ENCODE peak calls at places on chromosome 3, in four cellular contexts. R, Q, Z and U are unnamed samples.

GRCh38 chr3:15889936-15890335 is 92.2 kb upstream of the ANKRD28 start:
- DNase-seq in R (no peak), Q (no peak), Z (no peak), U (no peak)

GRCh38 chr3:149654188-149654601 is 3.6 kb downstream of the WWTR1 start:
- DNase-seq in R (no peak), Q (no peak), Z (no peak), U (no peak)

GRCh38 chr3:83928391-83928790 is 1030.4 kb upstream of the CADM2 start:
- DNase-seq in R (no peak), Q (peak), Z (no peak), U (peak)

GRCh38 chr3:181719298-181719859 is 7.7 kb downstream of the SOX2 start:
- DNase-seq in R (no peak), Q (no peak), Z (no peak), U (no peak)

GRCh38 chr3:116614795-116615362 is 94.7 kb upstream of the TUSC7 start:
- DNase-seq in R (no peak), Q (no peak), Z (no peak), U (no peak)

GRCh38 chr3:127405791-127406190 is 117.9 kb upstream of the PRR20G start:
- DNase-seq in R (no peak), Q (no peak), Z (no peak), U (no peak)

GRCh38 chr3:66338927-66339326 is 118.1 kb downstream of the SLC25A26 start:
- DNase-seq in R (no peak), Q (no peak), Z (no peak), U (no peak)

GRCh38 chr3:11367116-11367781 is 95.1 kb downstream of the ATG7 start:
- DNase-seq in R (no peak), Q (no peak), Z (no peak), U (no peak)

GRCh38 chr3:188947983-188948657 is 223.7 kb upstream of the TPRG1 start:
- DNase-seq in R (no peak), Q (peak), Z (no peak), U (no peak)

GRCh38 chr3:5017953-5018531 is 38.8 kb downstream of the BHLHE40 start:
- DNase-seq in R (no peak), Q (no peak), Z (no peak), U (no peak)

GRCh38 chr3:100875239-100875638 is 118.0 kb downstream of the ABI3BP start:
- DNase-seq in R (no peak), Q (no peak), Z (no peak), U (no peak)

GRCh38 chr3:194369522-194370279 is at the start of gene LRRC15:
- DNase-seq in R (no peak), Q (peak), Z (no peak), U (no peak)

GRCh38 chr3:10198761-10199688 is 34.3 kb downstream of the IRAK2 start:
- DNase-seq in R (peak), Q (no peak), Z (peak), U (peak)

GRCh38 chr3:46999516-47000197 is 20.2 kb downstream of the NBEAL2 start:
- DNase-seq in R (no peak), Q (no peak), Z (no peak), U (peak)

GRCh38 chr3:161559177-161559998 is 62.8 kb downstream of the OTOL1 start:
- DNase-seq in R (no peak), Q (peak), Z (no peak), U (no peak)

GRCh38 chr3:123628996-123629746 is 44.3 kb upstream of the HACD2 start:
- DNase-seq in R (no peak), Q (no peak), Z (no peak), U (no peak)

GRCh38 chr3:190385835-190386688 is 1.9 kb upstream of the CLDN16 start:
- DNase-seq in R (no peak), Q (no peak), Z (no peak), U (no peak)

GRCh38 chr3:100123112-100123511 is 8.8 kb upstream of the FILIP1L start:
- DNase-seq in R (no peak), Q (no peak), Z (no peak), U (no peak)

GRCh38 chr3:14170569-14171159 is 7.7 kb downstream of the XPC start:
- DNase-seq in R (no peak), Q (no peak), Z (no peak), U (no peak)

GRCh38 chr3:171650193-171650592 is 160.1 kb downstream of the PLD1 start:
- DNase-seq in R (no peak), Q (no peak), Z (no peak), U (no peak)

GRCh38 chr3:123724306-123724705 is 139.5 kb upstream of the HACD2 start:
- DNase-seq in R (no peak), Q (peak), Z (no peak), U (no peak)

GRCh38 chr3:182914341-182914740 is 66.0 kb downstream of the DCUN1D1 start:
- DNase-seq in R (no peak), Q (no peak), Z (no peak), U (no peak)

GRCh38 chr3:102736961-102737304 is 302.1 kb downstream of the ZPLD1 start:
- DNase-seq in R (no peak), Q (no peak), Z (no peak), U (no peak)

GRCh38 chr3:21446937-21447336 is 304.1 kb downstream of the ZNF385D start:
- DNase-seq in R (no peak), Q (no peak), Z (no peak), U (no peak)

GRCh38 chr3:149781216-149781615 is 11.1 kb downstream of the ANKUB1 start:
- DNase-seq in R (no peak), Q (no peak), Z (no peak), U (no peak)

GRCh38 chr3:134030382-134030753 is 643 bp upstream of the SLCO2A1 start:
- DNase-seq in R (no peak), Q (no peak), Z (no peak), U (no peak)

GRCh38 chr3:141345951-141346817 is 22.1 kb upstream of the ZBTB38 start:
- DNase-seq in R (no peak), Q (no peak), Z (no peak), U (no peak)

GRCh38 chr3:76933245-76933644 is 106.7 kb upstream of the ROBO2 start:
- DNase-seq in R (no peak), Q (no peak), Z (no peak), U (no peak)

GRCh38 chr3:177977381-177978158 is 558.7 kb upstream of the KCNMB2 start:
- DNase-seq in R (no peak), Q (no peak), Z (no peak), U (no peak)

GRCh38 chr3:59273976-59274375 is 224.2 kb upstream of the CFAP20DC start:
- DNase-seq in R (no peak), Q (no peak), Z (no peak), U (no peak)

GRCh38 chr3:18556001-18556408 is 130.9 kb upstream of the SATB1 start:
- DNase-seq in R (peak), Q (no peak), Z (no peak), U (no peak)

GRCh38 chr3:47578119-47578630 is 490 bp downstream of the CSPG5 start:
- DNase-seq in R (peak), Q (peak), Z (peak), U (peak)

GRCh38 chr3:31117854-31118253 is 223.4 kb upstream of the GADL1 start:
- DNase-seq in R (no peak), Q (no peak), Z (no peak), U (no peak)